ENCODE peak calls at places on chromosomes 2 and 18, in four cellular contexts. J is psoas muscle, Y is adrenal gland, F is right lobe of liver. W is an unnamed sample.

GRCh38 chr2:26572589-26572988 is 68.6 kb downstream of the CIB4 start:
- DNase-seq in F (peak; percentile 23), Y (no peak), J (no peak), W (peak; percentile 25)

GRCh38 chr2:81714817-81715216 is 1410.3 kb upstream of the LRRTM1 start:
- DNase-seq in J (no peak), F (no peak), Y (no peak), W (no peak)

GRCh38 chr2:46294185-46294836 is 2.9 kb upstream of the EPAS1 start:
- DNase-seq in Y (peak; percentile 25), F (peak; percentile 64), J (no peak), W (no peak)

GRCh38 chr18:31199190-31199769 is 36.6 kb upstream of the DSC1 start:
- DNase-seq in J (no peak), F (no peak), Y (no peak), W (no peak)

GRCh38 chr2:73700661-73701447 is 36.3 kb downstream of the TPRKB start:
- DNase-seq in F (peak; percentile 50), J (no peak), Y (peak; percentile 19), W (no peak)

GRCh38 chr2:231673348-231673770 is 35.0 kb upstream of the PTMA start:
- DNase-seq in J (no peak), Y (peak; percentile 49), F (no peak), W (peak; percentile 90)

GRCh38 chr2:128594273-128594910 is 275.7 kb upstream of the HS6ST1 start:
- DNase-seq in J (no peak), F (no peak), Y (no peak), W (no peak)

GRCh38 chr2:210198326-210198725 is 26.9 kb downstream of the ACADL start:
- DNase-seq in J (no peak), F (no peak), Y (no peak), W (no peak)

GRCh38 chr2:215238485-215239098 is 73.3 kb upstream of the ATIC start:
- DNase-seq in F (no peak), Y (no peak), J (no peak), W (no peak)

GRCh38 chr18:25253779-25254178 is 98.2 kb downstream of the ZNF521 start:
- DNase-seq in F (no peak), Y (no peak), J (no peak), W (no peak)

GRCh38 chr2:174121178-174121577 is 127.2 kb downstream of the OLA1 start:
- DNase-seq in Y (no peak), J (no peak), F (no peak), W (no peak)

GRCh38 chr18:8951491-8951890 is 151.0 kb upstream of the NDUFV2 start:
- DNase-seq in Y (no peak), F (no peak), J (no peak), W (no peak)

GRCh38 chr2:84899681-84900080 is 5.8 kb upstream of the TMSB10 start:
- DNase-seq in F (no peak), Y (no peak), J (no peak), W (no peak)
- H3K4me1 ChIP-seq in F (no peaks in the 10 kb centered on the region), Y (peaks cover 26% of the 10 kb centered on the region), J (peaks cover 3% of the 10 kb centered on the region), W (peaks cover 51% of the 10 kb centered on the region)

GRCh38 chr2:88690591-88691338 is 708 bp upstream of the RPIA start:
- DNase-seq in J (peak; percentile 41), F (peak; percentile 55), Y (peak; percentile 35), W (peak; percentile 58)
- TF ChIP-seq CTCF in J (no peak), F (peak; percentile 6), Y (peak; percentile 16), W (peak; percentile 15)

GRCh38 chr2:119422521-119422920 is 9.1 kb upstream of the TMEM37 start:
- DNase-seq in J (no peak), F (no peak), Y (no peak), W (no peak)

GRCh38 chr2:119421731-119422130 is 9.9 kb upstream of the TMEM37 start:
- DNase-seq in J (no peak), Y (no peak), F (no peak), W (no peak)

GRCh38 chr2:119423811-119424210 is 7.8 kb upstream of the TMEM37 start:
- DNase-seq in J (no peak), F (no peak), Y (no peak), W (no peak)

GRCh38 chr2:119424284-119425118 is 7.2 kb upstream of the TMEM37 start:
- DNase-seq in J (no peak), Y (no peak), F (peak; percentile 38), W (no peak)

GRCh38 chr2:119423041-119423440 is 8.6 kb upstream of the TMEM37 start:
- DNase-seq in J (no peak), Y (no peak), F (no peak), W (no peak)
- H3K4me1 ChIP-seq in J (no peaks in the 10 kb centered on the region), Y (peaks cover 23% of the 10 kb centered on the region), F (peaks cover 4% of the 10 kb centered on the region), W (peaks cover 23% of the 10 kb centered on the region)

GRCh38 chr2:229800997-229801754 is 86.8 kb upstream of the DNER start:
- DNase-seq in J (peak; percentile 34), F (peak; percentile 80), Y (peak; percentile 70), W (peak; percentile 36)
- TF ChIP-seq CTCF in J (peak; percentile 78), F (peak; percentile 87), Y (peak; percentile 71), W (peak; percentile 46)

GRCh38 chr2:37775908-37776250 is 104.4 kb upstream of the CDC42EP3 start:
- DNase-seq in J (no peak), Y (no peak), F (no peak), W (no peak)
- H3K4me1 ChIP-seq in J (peaks cover 20% of the 10 kb centered on the region), Y (peaks cover 6% of the 10 kb centered on the region), F (no peaks in the 10 kb centered on the region), W (no peaks in the 10 kb centered on the region)

GRCh38 chr2:135570884-135571283 is 39.6 kb downstream of the R3HDM1 start:
- DNase-seq in Y (no peak), F (no peak), J (no peak), W (no peak)

GRCh38 chr2:135573620-135574019 is 42.3 kb downstream of the R3HDM1 start:
- DNase-seq in Y (no peak), F (no peak), J (no peak), W (no peak)
- TF ChIP-seq CTCF in Y (no peak), F (peak; percentile 35), J (no peak), W (no peak)

GRCh38 chr18:57780318-57781127 is 22.6 kb downstream of the ATP8B1 start:
- DNase-seq in Y (no peak), J (no peak), F (no peak), W (no peak)

GRCh38 chr18:57784034-57784815 is 18.9 kb downstream of the ATP8B1 start:
- DNase-seq in Y (no peak), F (no peak), J (no peak), W (no peak)

GRCh38 chr18:57776767-57777166 is 26.3 kb downstream of the ATP8B1 start:
- DNase-seq in F (no peak), Y (no peak), J (no peak), W (no peak)

GRCh38 chr18:57784816-57785144 is 18.3 kb downstream of the ATP8B1 start:
- DNase-seq in Y (no peak), J (no peak), F (no peak), W (no peak)

DNA sequence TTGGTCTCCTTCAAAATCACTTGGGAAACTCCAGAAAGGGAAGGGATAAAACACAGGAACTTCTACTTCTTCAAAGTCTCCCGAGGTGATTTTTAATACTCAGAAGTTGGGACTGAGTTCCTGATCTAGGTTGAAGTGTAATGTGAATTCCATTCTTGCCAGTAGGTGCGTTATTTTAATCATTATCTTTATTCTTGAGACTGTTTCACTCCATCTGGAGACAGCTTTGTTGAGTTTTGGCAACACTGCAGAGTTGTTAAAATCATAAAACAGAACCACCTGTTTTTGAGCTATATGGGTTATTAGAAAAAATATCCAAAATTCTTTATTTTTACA is 22.0 kb downstream of the ATP8B1 start:
- DNase-seq in Y (no peak), J (no peak), F (no peak), W (no peak)
- H3K4me1 ChIP-seq in Y (peaks cover 48% of the 10 kb centered on the region), J (peaks cover 61% of the 10 kb centered on the region), F (no peaks in the 10 kb centered on the region), W (peaks cover 58% of the 10 kb centered on the region)